ENCODE peak calls at places on chromosomes 12 and 14, in seven cellular contexts. D, C, U, Q, A, I and O are unnamed samples.

GRCh38 chr14:76473381-76474263 is 97.7 kb downstream of the ESRRB start:
- DNase-seq in D (no peak), C (no peak), U (no peak), Q (peak; percentile 55), A (peak; percentile 29), I (no peak), O (no peak)

GRCh38 chr14:101250336-101250947 is 310.9 kb upstream of the DIO3 start:
- DNase-seq in D (no peak), C (no peak), U (no peak), Q (no peak), A (no peak), I (no peak), O (no peak)

GRCh38 chr12:125890983-125891382 is 825.7 kb downstream of the AACS start:
- DNase-seq in D (no peak), C (no peak), U (no peak), Q (peak; percentile 19), A (no peak), I (no peak), O (no peak)

GRCh38 chr12:104588048-104588942 is 131.5 kb downstream of the CHST11 start:
- DNase-seq in D (no peak), C (no peak), U (no peak), Q (no peak), A (no peak), I (peak; percentile 95), O (no peak)

GRCh38 chr14:74211945-74212580 is 27.2 kb upstream of the VSX2 start:
- DNase-seq in D (no peak), C (no peak), U (no peak), Q (no peak), A (no peak), I (no peak), O (no peak)

GRCh38 chr12:119512772-119513497 is 80.6 kb upstream of the TMEM233 start:
- DNase-seq in D (no peak), C (no peak), U (no peak), Q (peak; percentile 15), A (no peak), I (peak; percentile 11), O (no peak)

GRCh38 chr12:112979281-112979680 is 962 bp downstream of the OAS2 start:
- DNase-seq in D (peak; percentile 54), C (no peak), U (no peak), Q (no peak), A (no peak), I (peak; percentile 55), O (peak; percentile 63)

GRCh38 chr14:85050180-85050579 is 479.8 kb upstream of the FLRT2 start:
- DNase-seq in D (no peak), C (no peak), U (no peak), Q (no peak), A (no peak), I (no peak), O (no peak)

GRCh38 chr14:81529391-81529790 is 4.3 kb downstream of the SEL1L start:
- DNase-seq in D (no peak), C (no peak), U (no peak), Q (no peak), A (no peak), I (peak; percentile 60), O (no peak)